ENCODE peak calls at places on chromosomes 1 and 21, in six cellular contexts. One of them, this sample, is unnamed.

GRCh38 chr1:174871886-174872285 is 127.9 kb upstream of the CACYBP start:
- DNase-seq in K562: no peak
- DNase-seq in GM12878: no peak
- DNase-seq in H1: no peak
- DNase-seq in HepG2: no peak
- DNase-seq in GM12891: no peak
- DNase-seq in this sample: no peak

GRCh38 chr1:167605576-167605975 is 24.5 kb upstream of the RCSD1 start:
- DNase-seq in GM12891: no peak
- DNase-seq in HepG2: no peak
- DNase-seq in K562: no peak
- DNase-seq in GM12878: no peak
- DNase-seq in H1: no peak
- DNase-seq in this sample: no peak

GRCh38 chr1:170593612-170594011 is 61.6 kb downstream of the GORAB start:
- DNase-seq in K562: no peak
- DNase-seq in H1: no peak
- DNase-seq in HepG2: no peak
- DNase-seq in GM12878: no peak
- DNase-seq in GM12891: no peak
- DNase-seq in this sample: no peak

GRCh38 chr1:91604632-91605031 is 104.0 kb downstream of the CDC7 start:
- DNase-seq in K562: no peak
- DNase-seq in H1: no peak
- DNase-seq in GM12891: no peak
- DNase-seq in HepG2: no peak
- DNase-seq in GM12878: no peak
- DNase-seq in this sample: no peak

GRCh38 chr1:34398205-34398915 is 221.7 kb downstream of the C1orf94 start:
- DNase-seq in H1: no peak
- DNase-seq in GM12878: no peak
- DNase-seq in HepG2: no peak
- DNase-seq in GM12891: no peak
- DNase-seq in K562: no peak
- DNase-seq in this sample: no peak

GRCh38 chr1:3570081-3570986 is 41.0 kb downstream of the MEGF6 start:
- DNase-seq in H1: no peak
- DNase-seq in GM12891: no peak
- DNase-seq in GM12878: no peak
- DNase-seq in K562: no peak
- DNase-seq in HepG2: no peak
- DNase-seq in this sample: no peak

GRCh38 chr1:101308001-101308659 is 71.3 kb downstream of the S1PR1 start:
- DNase-seq in K562: no peak
- DNase-seq in GM12878: no peak
- DNase-seq in H1: no peak
- DNase-seq in HepG2: no peak
- DNase-seq in GM12891: no peak
- DNase-seq in this sample: no peak

GRCh38 chr1:184181044-184181443 is 129.5 kb downstream of the TSEN15 start:
- DNase-seq in HepG2: no peak
- DNase-seq in GM12891: no peak
- DNase-seq in H1: no peak
- DNase-seq in K562: no peak
- DNase-seq in GM12878: no peak
- DNase-seq in this sample: no peak

GRCh38 chr1:15717418-15718131 is 18.5 kb upstream of the SLC25A34 start:
- DNase-seq in GM12891: no peak
- DNase-seq in H1: no peak
- DNase-seq in HepG2: no peak
- DNase-seq in GM12878: no peak
- DNase-seq in K562: no peak
- DNase-seq in this sample: no peak

GRCh38 chr21:31490471-31490870 is 146.4 kb upstream of the TIAM1 start:
- DNase-seq in GM12891: no peak
- DNase-seq in HepG2: no peak
- DNase-seq in K562: peak; percentile 72
- DNase-seq in H1: no peak
- DNase-seq in GM12878: no peak
- DNase-seq in this sample: no peak

GRCh38 chr1:18149113-18149641 is 41.6 kb downstream of the IGSF21 start:
- DNase-seq in HepG2: peak; percentile 9
- DNase-seq in GM12878: no peak
- DNase-seq in K562: no peak
- DNase-seq in H1: no peak
- DNase-seq in GM12891: no peak
- DNase-seq in this sample: no peak

GRCh38 chr1:53480678-53481077 is 21.5 kb downstream of the DMRTB1 start:
- DNase-seq in H1: no peak
- DNase-seq in HepG2: no peak
- DNase-seq in K562: no peak
- DNase-seq in GM12891: no peak
- DNase-seq in GM12878: no peak
- DNase-seq in this sample: no peak

GRCh38 chr21:43270800-43271261 is 102.0 kb downstream of the CRYAA start:
- DNase-seq in H1: no peak
- DNase-seq in GM12878: no peak
- DNase-seq in K562: no peak
- DNase-seq in HepG2: no peak
- DNase-seq in GM12891: no peak
- DNase-seq in this sample: no peak

GRCh38 chr1:26772687-26773086 is 15.1 kb upstream of the PIGV start:
- DNase-seq in HepG2: no peak
- DNase-seq in H1: no peak
- DNase-seq in K562: no peak
- DNase-seq in GM12878: no peak
- DNase-seq in GM12891: no peak
- DNase-seq in this sample: no peak

GRCh38 chr1:35656863-35657232 is 15.5 kb upstream of the PSMB2 start:
- DNase-seq in K562: no peak
- DNase-seq in GM12878: no peak
- DNase-seq in H1: no peak
- DNase-seq in GM12891: no peak
- DNase-seq in HepG2: no peak
- DNase-seq in this sample: no peak

GRCh38 chr1:171486048-171486519 is 754 bp downstream of the PRRC2C start:
- DNase-seq in K562: peak; percentile 51
- DNase-seq in GM12891: no peak
- DNase-seq in H1: no peak
- DNase-seq in GM12878: peak; percentile 46
- DNase-seq in HepG2: peak; percentile 50
- DNase-seq in this sample: peak; percentile 8

GRCh38 chr1:19448491-19449439 is 36.6 kb downstream of the CAPZB start:
- DNase-seq in GM12878: no peak
- DNase-seq in HepG2: no peak
- DNase-seq in GM12891: no peak
- DNase-seq in K562: no peak
- DNase-seq in H1: no peak
- DNase-seq in this sample: no peak

DNA sequence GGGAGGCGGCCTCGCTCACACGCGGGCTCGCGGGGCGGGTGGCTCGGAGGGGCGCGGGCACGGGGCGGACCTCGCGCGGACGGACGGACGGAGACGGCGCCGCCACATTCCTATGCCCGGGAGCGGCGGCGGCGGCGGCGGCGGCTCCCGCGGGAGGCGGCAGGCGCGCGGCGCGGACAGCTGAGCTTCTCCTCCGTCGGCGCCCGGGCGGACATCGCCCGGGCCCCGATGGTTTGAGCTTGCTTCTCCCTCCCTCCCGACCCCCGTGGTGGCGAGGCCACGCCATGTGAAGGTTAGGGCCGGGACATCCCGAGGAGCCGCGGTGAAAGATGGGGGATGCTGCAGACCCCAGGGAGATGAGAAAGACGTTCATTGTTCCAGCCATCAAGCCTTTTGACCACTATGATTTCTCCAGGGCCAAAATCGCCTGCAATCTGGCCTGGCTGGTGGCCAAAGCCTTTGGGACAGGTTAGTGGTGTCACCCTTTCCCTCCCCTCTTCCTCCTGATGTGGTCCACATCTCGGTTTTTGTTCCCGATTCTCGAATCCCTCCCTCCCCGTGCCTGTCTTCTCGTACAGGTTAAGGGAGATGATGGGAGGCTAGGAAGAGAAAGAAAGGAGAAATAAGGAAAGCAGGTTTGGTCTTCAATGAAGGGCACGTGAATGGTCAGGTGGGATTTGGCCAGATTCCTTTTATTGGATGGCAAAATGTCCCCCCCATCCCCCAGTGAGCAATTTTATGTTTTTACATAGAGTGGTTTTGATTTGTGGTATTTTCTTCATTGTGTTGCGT is 1.0 kb downstream of the CAMSAP2 start:
- DNase-seq in GM12878: no peak
- DNase-seq in GM12891: no peak
- DNase-seq in HepG2: peak; percentile 3
- DNase-seq in H1: no peak
- DNase-seq in K562: no peak
- DNase-seq in this sample: no peak
- TF ChIP-seq POLR2A in GM12878: no peak
- TF ChIP-seq POLR2A in GM12891: no peak
- TF ChIP-seq POLR2A in HepG2: no peak
- TF ChIP-seq POLR2A in H1: peak; percentile 36
- TF ChIP-seq POLR2A in K562: no peak
- TF ChIP-seq POLR2A in this sample: no peak

GRCh38 chr21:39673736-39674135 is 61.0 kb downstream of the B3GALT5 start:
- DNase-seq in GM12878: no peak
- DNase-seq in HepG2: no peak
- DNase-seq in K562: no peak
- DNase-seq in H1: no peak
- DNase-seq in GM12891: no peak
- DNase-seq in this sample: no peak
- TF ChIP-seq TAF1 in GM12878: no peak
- TF ChIP-seq TAF1 in HepG2: no peak
- TF ChIP-seq TAF1 in K562: no peak
- TF ChIP-seq TAF1 in H1: no peak
- TF ChIP-seq TAF1 in GM12891: no peak
- TF ChIP-seq TAF1 in this sample: no peak

DNA sequence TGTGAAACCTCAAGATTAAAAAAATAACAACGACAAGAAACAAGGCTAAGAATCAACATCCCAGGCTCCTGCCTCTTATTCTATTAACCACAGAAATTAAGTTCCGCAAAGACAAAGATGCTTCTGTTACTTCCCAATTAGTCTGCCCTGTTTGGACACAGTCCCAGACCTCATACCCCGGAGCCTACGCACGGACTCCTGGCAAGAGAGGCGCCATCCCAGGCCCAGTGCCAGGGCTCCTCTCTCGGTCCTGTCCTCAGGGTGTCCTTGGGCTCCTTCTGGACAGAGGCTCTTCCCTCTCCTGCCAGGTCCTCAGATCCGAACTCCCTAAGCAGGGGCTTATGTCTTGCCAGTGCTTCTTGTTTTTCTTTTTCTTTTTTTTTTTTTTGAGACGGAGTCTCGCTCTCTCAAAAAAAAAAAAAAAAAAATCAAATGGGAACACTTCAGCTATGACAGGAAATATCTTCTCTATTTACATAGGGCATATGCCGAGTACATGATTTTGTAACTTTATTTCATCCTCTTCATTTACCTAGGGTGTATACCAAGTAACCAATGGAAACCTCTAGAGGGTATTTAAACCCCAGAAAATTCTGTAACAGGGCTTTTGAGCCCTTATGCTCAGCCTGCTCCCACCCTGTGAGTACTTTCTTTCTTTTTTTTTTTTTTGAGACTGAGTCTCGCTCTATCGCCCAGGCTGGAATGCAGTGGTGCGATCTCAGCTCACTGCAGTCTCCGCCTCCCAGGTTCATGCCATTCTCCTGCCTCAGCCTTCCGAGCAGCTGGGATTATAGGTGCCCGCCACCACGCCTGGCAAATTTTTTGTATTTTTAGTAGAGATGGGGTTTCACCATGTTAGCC is 11.7 kb upstream of the ENO1 start:
- DNase-seq in H1: no peak
- DNase-seq in HepG2: no peak
- DNase-seq in GM12878: no peak
- DNase-seq in K562: peak; percentile 8
- DNase-seq in GM12891: no peak
- DNase-seq in this sample: no peak
- TF ChIP-seq POLR2AphosphoS5 in H1: no peak
- TF ChIP-seq POLR2AphosphoS5 in HepG2: no peak
- TF ChIP-seq POLR2AphosphoS5 in GM12878: no peak
- TF ChIP-seq POLR2AphosphoS5 in K562: no peak
- TF ChIP-seq POLR2AphosphoS5 in GM12891: no peak
- TF ChIP-seq POLR2AphosphoS5 in this sample: no peak

GRCh38 chr1:21821385-21822019 is 9.4 kb downstream of the LDLRAD2 start:
- DNase-seq in GM12891: peak; percentile 13
- DNase-seq in H1: no peak
- DNase-seq in GM12878: no peak
- DNase-seq in HepG2: no peak
- DNase-seq in K562: no peak
- DNase-seq in this sample: no peak

GRCh38 chr1:21825393-21825792 is 13.3 kb downstream of the LDLRAD2 start:
- DNase-seq in GM12878: no peak
- DNase-seq in HepG2: no peak
- DNase-seq in K562: no peak
- DNase-seq in GM12891: peak; percentile 5
- DNase-seq in H1: no peak
- DNase-seq in this sample: no peak

GRCh38 chr1:21822349-21822748 is 10.3 kb downstream of the LDLRAD2 start:
- DNase-seq in GM12878: no peak
- DNase-seq in GM12891: no peak
- DNase-seq in H1: peak; percentile 72
- DNase-seq in HepG2: no peak
- DNase-seq in K562: peak; percentile 92
- DNase-seq in this sample: no peak

GRCh38 chr1:21823980-21824702 is 12.1 kb downstream of the LDLRAD2 start:
- DNase-seq in GM12891: peak; percentile 10
- DNase-seq in GM12878: no peak
- DNase-seq in K562: no peak
- DNase-seq in H1: peak; percentile 44
- DNase-seq in HepG2: no peak
- DNase-seq in this sample: peak; percentile 12

DNA sequence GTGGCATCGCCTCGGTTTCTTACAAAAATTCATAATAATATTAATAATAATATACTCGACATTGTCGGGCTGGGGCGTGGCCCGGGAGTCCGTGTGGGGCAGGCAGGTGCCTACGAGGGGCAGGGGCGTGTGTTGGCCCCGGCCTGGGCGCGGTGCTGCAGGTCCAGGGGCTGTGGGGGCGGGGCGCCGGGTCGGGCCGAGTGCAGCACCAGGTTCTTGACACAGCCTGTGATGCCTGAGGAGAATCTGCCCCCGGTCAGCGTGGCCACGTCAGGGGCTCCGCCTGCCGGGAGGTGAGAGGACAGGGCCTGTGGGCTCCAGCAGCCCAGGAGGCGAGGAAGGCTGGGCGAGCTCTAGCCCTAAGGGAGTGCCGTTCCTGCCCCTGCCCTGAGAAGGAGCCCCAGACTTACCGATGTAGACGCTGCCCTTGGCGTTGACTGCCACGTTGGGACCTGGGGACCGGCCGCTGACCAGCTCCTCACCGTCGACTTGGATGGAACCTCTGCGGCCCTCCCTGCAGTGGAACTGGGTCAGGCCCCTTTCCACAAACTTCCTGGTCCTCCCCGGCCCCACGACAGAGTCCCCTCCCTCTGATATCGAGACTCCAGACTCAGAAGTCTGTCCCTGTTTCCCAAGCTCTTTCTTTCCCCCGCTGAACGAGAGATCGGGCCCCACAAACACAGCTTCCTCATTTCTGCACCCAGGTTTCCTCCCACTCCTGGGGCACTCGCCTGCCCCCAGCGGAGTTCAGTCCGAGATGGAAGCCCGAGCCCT is 11.3 kb downstream of the LDLRAD2 start:
- DNase-seq in H1: peak; percentile 47
- DNase-seq in K562: no peak
- DNase-seq in HepG2: no peak
- DNase-seq in GM12891: peak; percentile 17
- DNase-seq in GM12878: no peak
- DNase-seq in this sample: peak; percentile 16
- TF ChIP-seq POLR2A in H1: no peak
- TF ChIP-seq POLR2A in K562: no peak
- TF ChIP-seq POLR2A in HepG2: no peak
- TF ChIP-seq POLR2A in GM12891: no peak
- TF ChIP-seq POLR2A in GM12878: no peak
- TF ChIP-seq POLR2A in this sample: no peak